ENCODE peak calls at places on chromosome 17, in seven cellular contexts. F is left ventricle myocardium inferior, D is OCI-LY7, H is iPS DF 6.9, W is T-helper 17 cell, N is right cardiac atrium, X is stomach. G is an unnamed sample.

GRCh38 chr17:17511971-17512858 is 16.0 kb upstream of the RASD1 start:
- DNase-seq in D (no peak), N (peak; percentile 71), W (no peak), H (no peak), F (peak; percentile 9), X (peak; percentile 52), G (no peak)

GRCh38 chr17:45429338-45430005 is 3.2 kb downstream of the ARHGAP27 start:
- DNase-seq in H (no peak), D (no peak), X (peak; percentile 64), F (no peak), N (no peak), W (no peak), G (no peak)

GRCh38 chr17:16294560-16294959 is 58.7 kb downstream of the CENPV start:
- DNase-seq in N (no peak), X (no peak), F (no peak), H (no peak), W (no peak), D (no peak), G (no peak)

GRCh38 chr17:15966879-15967248 is 21.9 kb downstream of the ADORA2B start:
- DNase-seq in X (no peak), N (no peak), W (no peak), D (no peak), F (no peak), H (no peak), G (no peak)

GRCh38 chr17:41972571-41973411 is 6.2 kb downstream of the CNP start:
- DNase-seq in X (peak; percentile 82), W (no peak), D (no peak), H (no peak), F (peak; percentile 50), N (peak; percentile 79), G (no peak)

GRCh38 chr17:75645889-75646625 is 12.8 kb downstream of the SMIM5 start:
- DNase-seq in W (no peak), N (peak; percentile 58), X (peak; percentile 94), H (no peak), F (no peak), D (no peak), G (no peak)

GRCh38 chr17:17719966-17720543 is 38.8 kb downstream of the RAI1 start:
- DNase-seq in N (no peak), W (no peak), D (no peak), H (no peak), X (no peak), F (no peak), G (no peak)

GRCh38 chr17:34580685-34581445 is 1.5 kb downstream of the TMEM132E start:
- DNase-seq in W (no peak), H (no peak), D (no peak), F (no peak), N (peak; percentile 67), X (no peak), G (no peak)

GRCh38 chr17:64401244-64401860 is 10.7 kb upstream of the PECAM1 start:
- DNase-seq in F (no peak), X (no peak), W (no peak), H (no peak), N (no peak), D (no peak), G (no peak)

GRCh38 chr17:77735051-77735340 is 223.5 kb upstream of the TNRC6C start:
- DNase-seq in H (no peak), N (no peak), F (no peak), W (no peak), D (no peak), X (no peak), G (no peak)

GRCh38 chr17:1003972-1004768 is 7.2 kb downstream of the TIMM22 start:
- DNase-seq in X (peak; percentile 71), D (no peak), H (no peak), N (peak; percentile 49), W (no peak), F (no peak), G (no peak)

GRCh38 chr17:29193146-29193545 is 12.9 kb upstream of the MYO18A start:
- DNase-seq in X (no peak), F (no peak), H (no peak), W (no peak), N (no peak), D (no peak), G (no peak)

GRCh38 chr17:82943339-82943738 is 103.5 kb upstream of the ZNF750 start:
- DNase-seq in X (no peak), N (peak; percentile 22), H (no peak), F (peak; percentile 7), D (no peak), W (no peak), G (no peak)
- H3K9me3 ChIP-seq in X (peaks cover 26% of the 10 kb centered on the region), N (peaks cover 3% of the 10 kb centered on the region), H (peaks cover 8% of the 10 kb centered on the region), F (peaks cover 40% of the 10 kb centered on the region), D (peaks cover 30% of the 10 kb centered on the region), W (peaks cover 11% of the 10 kb centered on the region), G (no peaks in the 10 kb centered on the region)

DNA sequence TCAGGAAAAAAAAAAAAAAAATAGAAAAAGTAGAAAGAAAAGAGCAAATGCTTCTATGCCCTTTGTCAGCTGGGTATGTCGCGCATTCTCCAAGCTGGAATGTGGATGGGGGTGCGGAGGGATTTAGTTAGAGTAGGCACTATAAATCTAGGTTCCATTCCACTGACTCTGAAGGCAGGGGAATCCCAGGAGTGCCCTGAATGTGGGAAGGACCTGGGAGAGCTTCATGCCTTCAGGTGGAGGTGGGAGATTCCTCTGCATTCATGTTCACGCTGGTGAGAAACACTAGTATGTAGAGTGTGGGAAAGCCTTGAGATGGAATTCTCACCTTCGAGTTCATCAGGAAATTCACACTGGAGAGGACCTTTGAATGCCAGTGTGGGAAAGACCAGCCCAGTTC is 12.4 kb downstream of the ZNF232 start:
- DNase-seq in X (no peak), D (no peak), H (no peak), F (no peak), N (no peak), W (no peak), G (no peak)
- H3K9me3 ChIP-seq in X (peaks cover 37% of the 10 kb centered on the region), D (peaks cover 31% of the 10 kb centered on the region), H (peaks cover 1% of the 10 kb centered on the region), F (peaks cover 29% of the 10 kb centered on the region), N (peaks cover 2% of the 10 kb centered on the region), W (peaks cover 18% of the 10 kb centered on the region), G (no peaks in the 10 kb centered on the region)

DNA sequence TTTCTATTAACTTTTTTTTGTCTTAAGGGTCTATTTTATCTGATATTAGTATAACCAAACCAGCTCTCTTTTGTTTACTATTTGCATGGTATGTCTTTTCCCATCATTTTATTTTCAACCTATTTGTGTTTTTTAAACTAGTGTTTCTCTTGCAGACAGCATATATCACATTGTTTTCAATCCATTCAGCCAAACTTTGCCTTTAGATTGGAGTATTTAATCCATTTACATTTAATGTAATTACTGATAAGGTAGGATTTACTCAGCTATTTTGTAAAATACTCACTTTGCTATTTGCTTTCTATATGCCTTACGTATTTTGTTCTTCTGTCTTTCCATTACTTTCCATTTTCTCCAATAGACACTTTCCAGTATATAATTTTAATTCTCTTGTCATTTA is 108.0 kb upstream of the NACA2 start:
- DNase-seq in X (no peak), H (no peak), D (no peak), N (no peak), F (no peak), W (no peak), G (no peak)
- H3K9me3 ChIP-seq in X (peaks cover 54% of the 10 kb centered on the region), H (peaks cover 4% of the 10 kb centered on the region), D (peaks cover 34% of the 10 kb centered on the region), N (peaks cover 2% of the 10 kb centered on the region), F (peaks cover 73% of the 10 kb centered on the region), W (peaks cover 6% of the 10 kb centered on the region), G (no peaks in the 10 kb centered on the region)

DNA sequence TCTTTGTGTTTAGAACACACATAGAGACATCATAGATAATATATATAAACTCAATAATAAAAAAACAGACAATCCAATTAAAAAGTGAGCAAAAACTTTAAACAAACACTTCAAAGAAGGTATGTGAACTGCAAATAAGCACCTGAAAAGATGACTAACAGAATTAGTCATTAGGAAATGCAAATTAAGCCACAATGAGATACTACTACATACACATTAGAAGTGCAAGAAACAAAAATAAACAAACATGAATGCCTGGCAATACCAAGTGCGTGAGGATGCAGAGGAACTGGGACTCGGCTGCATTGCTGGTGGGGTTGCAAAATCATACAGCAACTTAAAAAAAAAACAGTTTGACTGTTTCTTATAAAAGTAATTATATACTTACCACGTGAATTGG is 799.0 kb downstream of the KCNJ2 start:
- DNase-seq in W (no peak), X (no peak), N (no peak), D (no peak), F (no peak), H (no peak), G (no peak)
- H3K9me3 ChIP-seq in W (peaks cover 3% of the 10 kb centered on the region), X (peaks cover 7% of the 10 kb centered on the region), N (no peaks in the 10 kb centered on the region), D (peaks cover 17% of the 10 kb centered on the region), F (peaks cover 34% of the 10 kb centered on the region), H (no peaks in the 10 kb centered on the region), G (no peaks in the 10 kb centered on the region)

GRCh38 chr17:54536306-54536705 is 364.3 kb upstream of the TOM1L1 start:
- DNase-seq in D (no peak), W (no peak), N (no peak), F (no peak), H (no peak), X (no peak), G (no peak)

GRCh38 chr17:54537656-54538055 is 363.0 kb upstream of the TOM1L1 start:
- DNase-seq in W (no peak), D (no peak), X (no peak), H (no peak), N (no peak), F (no peak), G (no peak)
- H3K9me3 ChIP-seq in W (no peaks in the 10 kb centered on the region), D (no peaks in the 10 kb centered on the region), X (peaks cover 8% of the 10 kb centered on the region), H (no peaks in the 10 kb centered on the region), N (no peaks in the 10 kb centered on the region), F (peaks cover 6% of the 10 kb centered on the region), G (no peaks in the 10 kb centered on the region)

GRCh38 chr17:81043725-81044427 is 8.9 kb downstream of the BAIAP2 start:
- DNase-seq in X (peak; percentile 76), D (no peak), N (no peak), W (no peak), H (no peak), F (no peak), G (no peak)
- H3K9me3 ChIP-seq in X (no peaks in the 10 kb centered on the region), D (no peaks in the 10 kb centered on the region), N (no peaks in the 10 kb centered on the region), W (no peaks in the 10 kb centered on the region), H (no peaks in the 10 kb centered on the region), F (no peaks in the 10 kb centered on the region), G (no peaks in the 10 kb centered on the region)